ENCODE peak calls at places on chromosome 5, in four cellular contexts. V is NCI-H774, K is astrocyte, W is foreskin fibroblast. D is an unnamed sample.

GRCh38 chr5:180595381-180596114 is 4.2 kb upstream of the SCGB3A1 start:
- DNase-seq in K (no peak), W (no peak), V (no peak), D (no peak)

GRCh38 chr5:149420509-149421371 is 41.6 kb upstream of the IL17B start:
- DNase-seq in K (no peak), W (peak; percentile 97), V (no peak), D (no peak)

GRCh38 chr5:23332650-23333251 is 174.7 kb upstream of the PRDM9 start:
- DNase-seq in V (no peak), W (no peak), K (no peak), D (peak; percentile 62)

GRCh38 chr5:33470544-33470943 is 29.8 kb downstream of the TARS1 start:
- DNase-seq in V (peak; percentile 31), K (peak; percentile 36), W (no peak), D (peak; percentile 23)

GRCh38 chr5:9621379-9621903 is 8.7 kb downstream of the TAS2R1 start:
- DNase-seq in W (no peak), V (no peak), K (peak; percentile 70), D (no peak)

GRCh38 chr5:179777909-179778308 is 15.9 kb upstream of the LTC4S start:
- DNase-seq in K (no peak), V (no peak), W (no peak), D (no peak)

GRCh38 chr5:75622564-75622963 is 11.3 kb downstream of the ANKDD1B start:
- DNase-seq in K (peak; percentile 73), W (no peak), V (no peak), D (no peak)

GRCh38 chr5:180601591-180602480 is 10.5 kb upstream of the SCGB3A1 start:
- DNase-seq in V (no peak), K (no peak), W (no peak), D (no peak)

GRCh38 chr5:936149-937144 is 43.8 kb downstream of the TRIP13 start:
- DNase-seq in K (no peak), W (no peak), V (no peak), D (no peak)

GRCh38 chr5:370311-370958 is 48.9 kb downstream of the AHRR start:
- DNase-seq in V (no peak), K (no peak), W (no peak), D (no peak)

GRCh38 chr5:89071941-89072331 is 189.0 kb upstream of the MEF2C start:
- DNase-seq in V (no peak), W (no peak), K (no peak), D (no peak)